ENCODE peak calls at places on chromosomes 1 and 21, in six cellular contexts. A, D, K, Q, Z and G are unnamed samples.

GRCh38 chr1:2311184-2312032 is 79.9 kb downstream of the MORN1 start:
- DNase-seq in A (peak; percentile 28), Q (peak; percentile 49), D (no peak), K (peak; percentile 18), Z (no peak), G (peak; percentile 68)

GRCh38 chr1:213821175-213821942 is 166.4 kb upstream of the PROX1 start:
- DNase-seq in K (no peak), D (no peak), Q (no peak), Z (no peak), A (no peak), G (no peak)

GRCh38 chr1:154607748-154608521 is at the start of gene ADAR:
- DNase-seq in D (peak; percentile 90), Z (peak; percentile 70), A (peak; percentile 84), Q (peak; percentile 99), K (peak; percentile 99), G (peak; percentile 99)

GRCh38 chr1:70754711-70755110 is 292.9 kb downstream of the PTGER3 start:
- DNase-seq in K (no peak), Z (no peak), A (no peak), D (no peak), Q (no peak), G (no peak)

GRCh38 chr1:155079487-155080249 is 1.0 kb downstream of the EFNA3 start:
- DNase-seq in K (no peak), A (no peak), D (no peak), Q (no peak), Z (no peak), G (peak; percentile 47)

GRCh38 chr1:70093250-70093975 is 112.0 kb downstream of the LRRC40 start:
- DNase-seq in Q (no peak), K (no peak), D (no peak), Z (no peak), A (peak; percentile 37), G (no peak)

GRCh38 chr1:20035114-20035513 is 34.9 kb upstream of the PLA2G5 start:
- DNase-seq in Z (no peak), K (no peak), Q (peak; percentile 14), D (no peak), A (no peak), G (no peak)

GRCh38 chr1:4695241-4695640 is 40.8 kb downstream of the AJAP1 start:
- DNase-seq in Z (no peak), Q (no peak), D (no peak), A (no peak), K (no peak), G (no peak)

GRCh38 chr21:28754127-28754611 is 238.5 kb downstream of the LTN1 start:
- DNase-seq in D (no peak), K (no peak), A (no peak), Q (peak; percentile 99), Z (no peak), G (peak; percentile 80)

GRCh38 chr1:25503551-25504426 is 39.6 kb upstream of the LDLRAP1 start:
- DNase-seq in Z (no peak), K (peak; percentile 25), D (no peak), A (no peak), Q (no peak), G (peak; percentile 31)

GRCh38 chr1:44256762-44257554 is 43.7 kb downstream of the DMAP1 start:
- DNase-seq in D (no peak), Q (no peak), K (no peak), A (no peak), Z (no peak), G (no peak)

GRCh38 chr1:7534061-7534825 is 236.9 kb upstream of the VAMP3 start:
- DNase-seq in K (no peak), Q (no peak), A (no peak), D (no peak), Z (no peak), G (no peak)

GRCh38 chr1:237877628-237878027 is 13.1 kb downstream of the ZP4 start:
- DNase-seq in A (no peak), Q (no peak), Z (no peak), K (peak; percentile 10), D (no peak), G (no peak)

GRCh38 chr1:77234096-77234495 is 14.9 kb upstream of the PIGK start:
- DNase-seq in A (no peak), Z (no peak), D (no peak), Q (no peak), K (no peak), G (no peak)

GRCh38 chr1:9990944-9991343 is 6.1 kb upstream of the RBP7 start:
- DNase-seq in D (peak; percentile 37), A (no peak), K (no peak), Z (no peak), Q (peak; percentile 86), G (no peak)

GRCh38 chr1:75630004-75630403 is 19.1 kb upstream of the SLC44A5 start:
- DNase-seq in Z (no peak), D (no peak), K (no peak), A (no peak), Q (no peak), G (no peak)

GRCh38 chr1:226643701-226644540 is 95.2 kb downstream of the ITPKB start:
- DNase-seq in Z (no peak), D (no peak), A (no peak), K (no peak), Q (no peak), G (no peak)

GRCh38 chr1:26696645-26697440 is 1.0 kb downstream of the ARID1A start:
- DNase-seq in Z (no peak), A (no peak), K (no peak), D (no peak), Q (no peak), G (peak; percentile 57)

GRCh38 chr1:225880210-225880584 is 2.0 kb downstream of the TMEM63A start:
- DNase-seq in Z (no peak), Q (no peak), K (no peak), A (no peak), D (no peak), G (peak; percentile 5)

GRCh38 chr1:168783424-168783823 is 54.4 kb upstream of the DPT start:
- DNase-seq in Q (no peak), D (no peak), A (no peak), Z (no peak), K (no peak), G (no peak)

GRCh38 chr1:93798301-93798700 is 80.7 kb downstream of the DNTTIP2 start:
- DNase-seq in D (no peak), Q (peak; percentile 98), K (no peak), Z (no peak), A (no peak), G (peak; percentile 74)

GRCh38 chr1:7384121-7384520 is 387.0 kb upstream of the VAMP3 start:
- DNase-seq in Q (no peak), D (no peak), A (no peak), K (no peak), Z (no peak), G (no peak)

GRCh38 chr1:91805343-91805801 is 80.6 kb downstream of the TGFBR3 start:
- DNase-seq in A (no peak), Z (no peak), K (no peak), Q (no peak), D (no peak), G (no peak)

GRCh38 chr1:55039342-55040082 is at the start of gene PCSK9:
- DNase-seq in Q (peak; percentile 22), K (peak; percentile 7), Z (no peak), D (no peak), A (peak; percentile 51), G (peak; percentile 56)